ENCODE peak calls at places on chromosomes 12 and 14, in eight cellular contexts. One of them, this sample, is unnamed.

GRCh38 chr12:59827767-59828166 is 231.9 kb downstream of the SLC16A7 start:
- DNase-seq in T follicular helper cell: no peak
- DNase-seq in activated CD4-positive, alpha-beta T cell treated with anti-CD3 and anti-CD28 coated beads, Interleukin-2, amount 50 U/mL, for 1 hour: no peak
- DNase-seq in RWPE1: no peak
- DNase-seq in NCI-H460: no peak
- DNase-seq in iris pigment epithelial cell: no peak
- DNase-seq in neural crest cell: no peak
- DNase-seq in SJCRH30: no peak
- DNase-seq in this sample: no peak

GRCh38 chr12:19533567-19533966 is 94.3 kb downstream of the AEBP2 start:
- DNase-seq in T follicular helper cell: no peak
- DNase-seq in activated CD4-positive, alpha-beta T cell treated with anti-CD3 and anti-CD28 coated beads, Interleukin-2, amount 50 U/mL, for 1 hour: no peak
- DNase-seq in RWPE1: no peak
- DNase-seq in NCI-H460: no peak
- DNase-seq in iris pigment epithelial cell: no peak
- DNase-seq in neural crest cell: no peak
- DNase-seq in SJCRH30: no peak
- DNase-seq in this sample: no peak

GRCh38 chr12:108608616-108609015 is 10.7 kb upstream of the TMEM119 start:
- DNase-seq in T follicular helper cell: no peak
- DNase-seq in activated CD4-positive, alpha-beta T cell treated with anti-CD3 and anti-CD28 coated beads, Interleukin-2, amount 50 U/mL, for 1 hour: no peak
- DNase-seq in RWPE1: no peak
- DNase-seq in NCI-H460: no peak
- DNase-seq in iris pigment epithelial cell: no peak
- DNase-seq in neural crest cell: no peak
- DNase-seq in SJCRH30: no peak
- DNase-seq in this sample: no peak

GRCh38 chr14:49654511-49654910 is 19.5 kb upstream of the DNAAF2 start:
- DNase-seq in T follicular helper cell: no peak
- DNase-seq in activated CD4-positive, alpha-beta T cell treated with anti-CD3 and anti-CD28 coated beads, Interleukin-2, amount 50 U/mL, for 1 hour: no peak
- DNase-seq in RWPE1: no peak
- DNase-seq in NCI-H460: no peak
- DNase-seq in iris pigment epithelial cell: no peak
- DNase-seq in neural crest cell: no peak
- DNase-seq in SJCRH30: no peak
- DNase-seq in this sample: no peak

GRCh38 chr12:91988076-91988475 is 157.6 kb downstream of the BTG1 start:
- DNase-seq in T follicular helper cell: no peak
- DNase-seq in activated CD4-positive, alpha-beta T cell treated with anti-CD3 and anti-CD28 coated beads, Interleukin-2, amount 50 U/mL, for 1 hour: no peak
- DNase-seq in RWPE1: no peak
- DNase-seq in NCI-H460: no peak
- DNase-seq in iris pigment epithelial cell: no peak
- DNase-seq in neural crest cell: no peak
- DNase-seq in SJCRH30: no peak
- DNase-seq in this sample: peak; percentile 36

GRCh38 chr12:125403145-125403789 is 338.0 kb downstream of the AACS start:
- DNase-seq in T follicular helper cell: no peak
- DNase-seq in activated CD4-positive, alpha-beta T cell treated with anti-CD3 and anti-CD28 coated beads, Interleukin-2, amount 50 U/mL, for 1 hour: no peak
- DNase-seq in RWPE1: peak; percentile 8
- DNase-seq in NCI-H460: peak; percentile 52
- DNase-seq in iris pigment epithelial cell: peak; percentile 20
- DNase-seq in neural crest cell: peak; percentile 28
- DNase-seq in SJCRH30: peak; percentile 64
- DNase-seq in this sample: peak; percentile 64

GRCh38 chr14:99460793-99461192 is 19.9 kb downstream of the SETD3 start:
- DNase-seq in T follicular helper cell: no peak
- DNase-seq in activated CD4-positive, alpha-beta T cell treated with anti-CD3 and anti-CD28 coated beads, Interleukin-2, amount 50 U/mL, for 1 hour: no peak
- DNase-seq in RWPE1: no peak
- DNase-seq in NCI-H460: no peak
- DNase-seq in iris pigment epithelial cell: peak; percentile 25
- DNase-seq in neural crest cell: no peak
- DNase-seq in SJCRH30: no peak
- DNase-seq in this sample: no peak

GRCh38 chr12:89895101-89895500 is 186.5 kb upstream of the ATP2B1 start:
- DNase-seq in T follicular helper cell: no peak
- DNase-seq in activated CD4-positive, alpha-beta T cell treated with anti-CD3 and anti-CD28 coated beads, Interleukin-2, amount 50 U/mL, for 1 hour: no peak
- DNase-seq in RWPE1: no peak
- DNase-seq in NCI-H460: no peak
- DNase-seq in iris pigment epithelial cell: no peak
- DNase-seq in neural crest cell: no peak
- DNase-seq in SJCRH30: peak; percentile 72
- DNase-seq in this sample: no peak

GRCh38 chr12:120485914-120486881 is 9.7 kb upstream of the DYNLL1 start:
- DNase-seq in T follicular helper cell: no peak
- DNase-seq in activated CD4-positive, alpha-beta T cell treated with anti-CD3 and anti-CD28 coated beads, Interleukin-2, amount 50 U/mL, for 1 hour: no peak
- DNase-seq in RWPE1: no peak
- DNase-seq in NCI-H460: no peak
- DNase-seq in iris pigment epithelial cell: no peak
- DNase-seq in neural crest cell: no peak
- DNase-seq in SJCRH30: no peak
- DNase-seq in this sample: no peak

GRCh38 chr12:79016181-79016580 is 151.6 kb downstream of the SYT1 start:
- DNase-seq in T follicular helper cell: no peak
- DNase-seq in activated CD4-positive, alpha-beta T cell treated with anti-CD3 and anti-CD28 coated beads, Interleukin-2, amount 50 U/mL, for 1 hour: no peak
- DNase-seq in RWPE1: no peak
- DNase-seq in NCI-H460: no peak
- DNase-seq in iris pigment epithelial cell: no peak
- DNase-seq in neural crest cell: no peak
- DNase-seq in SJCRH30: peak; percentile 50
- DNase-seq in this sample: no peak

GRCh38 chr14:105582639-105583038 is 56.3 kb downstream of the TMEM121 start:
- DNase-seq in T follicular helper cell: no peak
- DNase-seq in activated CD4-positive, alpha-beta T cell treated with anti-CD3 and anti-CD28 coated beads, Interleukin-2, amount 50 U/mL, for 1 hour: no peak
- DNase-seq in RWPE1: no peak
- DNase-seq in NCI-H460: no peak
- DNase-seq in iris pigment epithelial cell: peak; percentile 6
- DNase-seq in neural crest cell: no peak
- DNase-seq in SJCRH30: peak; percentile 29
- DNase-seq in this sample: no peak

GRCh38 chr12:121093487-121093891 is 39.2 kb upstream of the P2RX7 start:
- DNase-seq in T follicular helper cell: no peak
- DNase-seq in activated CD4-positive, alpha-beta T cell treated with anti-CD3 and anti-CD28 coated beads, Interleukin-2, amount 50 U/mL, for 1 hour: no peak
- DNase-seq in RWPE1: no peak
- DNase-seq in NCI-H460: no peak
- DNase-seq in iris pigment epithelial cell: no peak
- DNase-seq in neural crest cell: no peak
- DNase-seq in SJCRH30: no peak
- DNase-seq in this sample: no peak

GRCh38 chr12:39441963-39442894 is 691 bp downstream of the KIF21A start:
- DNase-seq in T follicular helper cell: peak; percentile 14
- DNase-seq in activated CD4-positive, alpha-beta T cell treated with anti-CD3 and anti-CD28 coated beads, Interleukin-2, amount 50 U/mL, for 1 hour: peak; percentile 30
- DNase-seq in RWPE1: peak; percentile 20
- DNase-seq in NCI-H460: no peak
- DNase-seq in iris pigment epithelial cell: peak; percentile 33
- DNase-seq in neural crest cell: peak; percentile 32
- DNase-seq in SJCRH30: no peak
- DNase-seq in this sample: peak; percentile 46

GRCh38 chr12:130026608-130027176 is 122.9 kb upstream of the TMEM132D start:
- DNase-seq in T follicular helper cell: no peak
- DNase-seq in activated CD4-positive, alpha-beta T cell treated with anti-CD3 and anti-CD28 coated beads, Interleukin-2, amount 50 U/mL, for 1 hour: peak; percentile 15
- DNase-seq in RWPE1: peak; percentile 34
- DNase-seq in NCI-H460: peak; percentile 29
- DNase-seq in iris pigment epithelial cell: peak; percentile 24
- DNase-seq in neural crest cell: peak; percentile 55
- DNase-seq in SJCRH30: peak; percentile 60
- DNase-seq in this sample: no peak

GRCh38 chr14:68042002-68042401 is 222.4 kb downstream of the RAD51B start:
- DNase-seq in T follicular helper cell: no peak
- DNase-seq in activated CD4-positive, alpha-beta T cell treated with anti-CD3 and anti-CD28 coated beads, Interleukin-2, amount 50 U/mL, for 1 hour: no peak
- DNase-seq in RWPE1: no peak
- DNase-seq in NCI-H460: no peak
- DNase-seq in iris pigment epithelial cell: no peak
- DNase-seq in neural crest cell: no peak
- DNase-seq in SJCRH30: no peak
- DNase-seq in this sample: no peak

GRCh38 chr12:125889742-125890141 is 824.5 kb downstream of the AACS start:
- DNase-seq in T follicular helper cell: no peak
- DNase-seq in activated CD4-positive, alpha-beta T cell treated with anti-CD3 and anti-CD28 coated beads, Interleukin-2, amount 50 U/mL, for 1 hour: no peak
- DNase-seq in RWPE1: no peak
- DNase-seq in NCI-H460: no peak
- DNase-seq in iris pigment epithelial cell: no peak
- DNase-seq in neural crest cell: no peak
- DNase-seq in SJCRH30: peak; percentile 1
- DNase-seq in this sample: no peak

GRCh38 chr14:105337966-105338365 is 23.4 kb downstream of the PACS2 start:
- DNase-seq in T follicular helper cell: no peak
- DNase-seq in activated CD4-positive, alpha-beta T cell treated with anti-CD3 and anti-CD28 coated beads, Interleukin-2, amount 50 U/mL, for 1 hour: no peak
- DNase-seq in RWPE1: no peak
- DNase-seq in NCI-H460: no peak
- DNase-seq in iris pigment epithelial cell: no peak
- DNase-seq in neural crest cell: no peak
- DNase-seq in SJCRH30: no peak
- DNase-seq in this sample: peak; percentile 56

GRCh38 chr12:9273276-9273675 is 65.1 kb upstream of the PZP start:
- DNase-seq in T follicular helper cell: no peak
- DNase-seq in activated CD4-positive, alpha-beta T cell treated with anti-CD3 and anti-CD28 coated beads, Interleukin-2, amount 50 U/mL, for 1 hour: no peak
- DNase-seq in RWPE1: no peak
- DNase-seq in NCI-H460: no peak
- DNase-seq in iris pigment epithelial cell: peak; percentile 72
- DNase-seq in neural crest cell: no peak
- DNase-seq in SJCRH30: no peak
- DNase-seq in this sample: no peak

GRCh38 chr14:67746927-67747326 is 45.2 kb downstream of the RDH12 start:
- DNase-seq in T follicular helper cell: no peak
- DNase-seq in activated CD4-positive, alpha-beta T cell treated with anti-CD3 and anti-CD28 coated beads, Interleukin-2, amount 50 U/mL, for 1 hour: no peak
- DNase-seq in RWPE1: no peak
- DNase-seq in NCI-H460: no peak
- DNase-seq in iris pigment epithelial cell: no peak
- DNase-seq in neural crest cell: no peak
- DNase-seq in SJCRH30: no peak
- DNase-seq in this sample: no peak

GRCh38 chr12:39392154-39392925 is 50.6 kb downstream of the KIF21A start:
- DNase-seq in T follicular helper cell: no peak
- DNase-seq in activated CD4-positive, alpha-beta T cell treated with anti-CD3 and anti-CD28 coated beads, Interleukin-2, amount 50 U/mL, for 1 hour: no peak
- DNase-seq in RWPE1: no peak
- DNase-seq in NCI-H460: no peak
- DNase-seq in iris pigment epithelial cell: no peak
- DNase-seq in neural crest cell: no peak
- DNase-seq in SJCRH30: no peak
- DNase-seq in this sample: no peak

GRCh38 chr14:104664588-104664987 is 24.8 kb upstream of the INF2 start:
- DNase-seq in T follicular helper cell: no peak
- DNase-seq in activated CD4-positive, alpha-beta T cell treated with anti-CD3 and anti-CD28 coated beads, Interleukin-2, amount 50 U/mL, for 1 hour: no peak
- DNase-seq in RWPE1: no peak
- DNase-seq in NCI-H460: no peak
- DNase-seq in iris pigment epithelial cell: no peak
- DNase-seq in neural crest cell: no peak
- DNase-seq in SJCRH30: no peak
- DNase-seq in this sample: no peak

GRCh38 chr14:41299924-41300323 is 306.8 kb upstream of the LRFN5 start:
- DNase-seq in T follicular helper cell: no peak
- DNase-seq in activated CD4-positive, alpha-beta T cell treated with anti-CD3 and anti-CD28 coated beads, Interleukin-2, amount 50 U/mL, for 1 hour: no peak
- DNase-seq in RWPE1: no peak
- DNase-seq in NCI-H460: no peak
- DNase-seq in iris pigment epithelial cell: no peak
- DNase-seq in neural crest cell: no peak
- DNase-seq in SJCRH30: no peak
- DNase-seq in this sample: no peak

GRCh38 chr12:131034631-131035267 is 81.0 kb downstream of the ADGRD1 start:
- DNase-seq in T follicular helper cell: no peak
- DNase-seq in activated CD4-positive, alpha-beta T cell treated with anti-CD3 and anti-CD28 coated beads, Interleukin-2, amount 50 U/mL, for 1 hour: no peak
- DNase-seq in RWPE1: no peak
- DNase-seq in NCI-H460: peak; percentile 56
- DNase-seq in iris pigment epithelial cell: no peak
- DNase-seq in neural crest cell: no peak
- DNase-seq in SJCRH30: no peak
- DNase-seq in this sample: no peak

GRCh38 chr12:67151891-67152290 is 117.3 kb upstream of the CAND1 start:
- DNase-seq in T follicular helper cell: no peak
- DNase-seq in activated CD4-positive, alpha-beta T cell treated with anti-CD3 and anti-CD28 coated beads, Interleukin-2, amount 50 U/mL, for 1 hour: no peak
- DNase-seq in RWPE1: no peak
- DNase-seq in NCI-H460: no peak
- DNase-seq in iris pigment epithelial cell: no peak
- DNase-seq in neural crest cell: no peak
- DNase-seq in SJCRH30: peak; percentile 15
- DNase-seq in this sample: peak; percentile 2

GRCh38 chr12:1993341-1993740 is 10.9 kb downstream of the DCP1B start:
- DNase-seq in T follicular helper cell: no peak
- DNase-seq in activated CD4-positive, alpha-beta T cell treated with anti-CD3 and anti-CD28 coated beads, Interleukin-2, amount 50 U/mL, for 1 hour: no peak
- DNase-seq in RWPE1: peak; percentile 71
- DNase-seq in NCI-H460: peak; percentile 50
- DNase-seq in iris pigment epithelial cell: peak; percentile 96
- DNase-seq in neural crest cell: no peak
- DNase-seq in SJCRH30: no peak
- DNase-seq in this sample: peak; percentile 86

This sample was measured in cardiac muscle cell.